ENCODE peak calls at places on chromosome 4, in five cellular contexts. One of them, this sample, is unnamed.

GRCh38 chr4:42397635-42398447 is 553 bp downstream of the SHISA3 start:
- DNase-seq in WTC11: no peak
- DNase-seq in DND-41: no peak
- DNase-seq in sigmoid colon: no peak
- DNase-seq in left ventricle myocardium inferior: peak
- DNase-seq in this sample: no peak

GRCh38 chr4:159384017-159384416 is 281.1 kb downstream of the RAPGEF2 start:
- DNase-seq in WTC11: no peak
- DNase-seq in sigmoid colon: no peak
- DNase-seq in DND-41: no peak
- DNase-seq in left ventricle myocardium inferior: no peak
- DNase-seq in this sample: no peak

GRCh38 chr4:98289375-98289774 is 28.2 kb downstream of the RAP1GDS1 start:
- DNase-seq in DND-41: no peak
- DNase-seq in left ventricle myocardium inferior: no peak
- DNase-seq in sigmoid colon: no peak
- DNase-seq in WTC11: no peak
- DNase-seq in this sample: no peak

GRCh38 chr4:8281519-8282133 is 12.1 kb downstream of the HTRA3 start:
- DNase-seq in DND-41: no peak
- DNase-seq in sigmoid colon: peak
- DNase-seq in WTC11: no peak
- DNase-seq in left ventricle myocardium inferior: peak
- DNase-seq in this sample: peak

GRCh38 chr4:8410641-8411271 is 29.8 kb downstream of the ACOX3 start:
- DNase-seq in WTC11: peak
- DNase-seq in left ventricle myocardium inferior: peak
- DNase-seq in DND-41: peak
- DNase-seq in sigmoid colon: no peak
- DNase-seq in this sample: peak

GRCh38 chr4:89658701-89659024 is 178.3 kb downstream of the SNCA start:
- DNase-seq in left ventricle myocardium inferior: no peak
- DNase-seq in DND-41: no peak
- DNase-seq in WTC11: no peak
- DNase-seq in sigmoid colon: no peak
- DNase-seq in this sample: no peak

GRCh38 chr4:28296239-28296638 is 1435.6 kb downstream of the STIM2 start:
- DNase-seq in DND-41: no peak
- DNase-seq in left ventricle myocardium inferior: no peak
- DNase-seq in WTC11: no peak
- DNase-seq in sigmoid colon: no peak
- DNase-seq in this sample: no peak

GRCh38 chr4:86043755-86044592 is 315.9 kb downstream of the MAPK10 start:
- DNase-seq in DND-41: peak
- DNase-seq in sigmoid colon: no peak
- DNase-seq in left ventricle myocardium inferior: no peak
- DNase-seq in WTC11: no peak
- DNase-seq in this sample: no peak

GRCh38 chr4:70721747-70722146 is at the start of gene RUFY3:
- DNase-seq in WTC11: no peak
- DNase-seq in DND-41: peak
- DNase-seq in left ventricle myocardium inferior: no peak
- DNase-seq in sigmoid colon: peak
- DNase-seq in this sample: peak

GRCh38 chr4:24657768-24658617 is 73.6 kb upstream of the DHX15 start:
- DNase-seq in WTC11: no peak
- DNase-seq in sigmoid colon: no peak
- DNase-seq in DND-41: peak
- DNase-seq in left ventricle myocardium inferior: peak
- DNase-seq in this sample: no peak

GRCh38 chr4:60726779-60727178 is 473.3 kb upstream of the ADGRL3 start:
- DNase-seq in WTC11: no peak
- DNase-seq in left ventricle myocardium inferior: no peak
- DNase-seq in sigmoid colon: no peak
- DNase-seq in DND-41: no peak
- DNase-seq in this sample: no peak

GRCh38 chr4:41257257-41257900 is 651 bp downstream of the UCHL1 start:
- DNase-seq in WTC11: peak
- DNase-seq in DND-41: no peak
- DNase-seq in sigmoid colon: peak
- DNase-seq in left ventricle myocardium inferior: peak
- DNase-seq in this sample: peak

GRCh38 chr4:153950100-153950979 is 161.5 kb upstream of the SFRP2 start:
- DNase-seq in sigmoid colon: no peak
- DNase-seq in WTC11: no peak
- DNase-seq in left ventricle myocardium inferior: no peak
- DNase-seq in DND-41: peak
- DNase-seq in this sample: no peak

GRCh38 chr4:33297091-33297490 is 2576.9 kb downstream of the PCDH7 start:
- DNase-seq in DND-41: no peak
- DNase-seq in left ventricle myocardium inferior: no peak
- DNase-seq in WTC11: no peak
- DNase-seq in sigmoid colon: no peak
- DNase-seq in this sample: no peak
- TF ChIP-seq CTCF in DND-41: no peak
- TF ChIP-seq CTCF in left ventricle myocardium inferior: no peak
- TF ChIP-seq CTCF in WTC11: no peak
- TF ChIP-seq CTCF in sigmoid colon: no peak
- TF ChIP-seq CTCF in this sample: no peak

DNA sequence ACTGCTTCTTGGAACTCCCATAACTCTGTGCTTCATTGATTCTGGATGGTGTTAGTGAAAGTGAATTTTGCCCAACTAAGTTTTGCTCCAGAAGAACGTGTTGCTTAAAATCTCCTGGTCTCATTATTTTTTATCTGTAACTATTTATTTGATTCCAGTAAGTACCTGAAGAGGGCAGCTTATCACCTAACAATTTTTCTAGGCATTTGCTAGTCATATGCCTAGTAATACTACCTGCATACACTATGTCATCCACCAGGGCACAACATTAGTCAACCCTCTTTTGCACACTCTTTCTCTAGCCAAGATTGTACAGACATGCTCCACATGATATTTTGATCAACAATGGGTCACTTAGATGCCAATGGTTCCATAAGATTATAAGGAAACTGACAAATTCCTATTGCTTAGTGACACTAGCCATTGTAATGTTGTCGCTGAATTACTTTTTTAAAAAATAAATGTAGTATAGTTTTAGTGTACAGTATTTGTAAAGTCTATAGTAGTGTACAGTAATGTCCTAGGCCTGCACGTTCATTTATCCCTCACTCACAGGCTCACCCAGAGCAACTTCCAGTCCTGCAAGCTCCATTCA is 499.9 kb upstream of the AADAT start:
- DNase-seq in sigmoid colon: no peak
- DNase-seq in WTC11: no peak
- DNase-seq in left ventricle myocardium inferior: no peak
- DNase-seq in DND-41: no peak
- DNase-seq in this sample: no peak
- TF ChIP-seq CTCF in sigmoid colon: no peak
- TF ChIP-seq CTCF in WTC11: no peak
- TF ChIP-seq CTCF in left ventricle myocardium inferior: no peak
- TF ChIP-seq CTCF in DND-41: peak
- TF ChIP-seq CTCF in this sample: no peak

DNA sequence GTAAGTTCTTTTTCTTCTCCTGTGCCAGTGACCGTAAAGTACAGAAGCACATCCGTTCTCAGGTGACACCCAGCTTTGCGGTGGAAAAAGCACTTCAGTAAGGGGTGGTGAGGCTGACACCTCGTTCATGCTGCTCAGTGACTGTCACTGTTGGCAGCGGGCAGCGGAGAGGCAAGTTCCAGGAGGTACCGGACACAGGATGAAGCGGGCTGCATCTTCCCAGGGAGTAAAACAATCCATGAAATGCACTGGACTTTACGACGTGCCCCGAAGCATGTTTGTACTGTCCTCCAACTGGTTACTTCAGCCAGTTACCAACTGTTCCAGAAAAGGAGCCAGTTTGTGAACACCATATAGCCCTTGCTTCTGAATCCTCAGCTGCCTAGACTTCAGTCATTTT is 110.7 kb downstream of the ZNF827 start:
- DNase-seq in DND-41: no peak
- DNase-seq in WTC11: no peak
- DNase-seq in left ventricle myocardium inferior: no peak
- DNase-seq in sigmoid colon: no peak
- DNase-seq in this sample: no peak
- TF ChIP-seq CTCF in DND-41: no peak
- TF ChIP-seq CTCF in WTC11: no peak
- TF ChIP-seq CTCF in left ventricle myocardium inferior: no peak
- TF ChIP-seq CTCF in sigmoid colon: no peak
- TF ChIP-seq CTCF in this sample: no peak

GRCh38 chr4:129043523-129043922 is 49.8 kb downstream of the SCLT1 start:
- DNase-seq in DND-41: no peak
- DNase-seq in sigmoid colon: no peak
- DNase-seq in WTC11: no peak
- DNase-seq in left ventricle myocardium inferior: no peak
- DNase-seq in this sample: no peak
- TF ChIP-seq CTCF in DND-41: peak
- TF ChIP-seq CTCF in sigmoid colon: no peak
- TF ChIP-seq CTCF in WTC11: no peak
- TF ChIP-seq CTCF in left ventricle myocardium inferior: peak
- TF ChIP-seq CTCF in this sample: no peak

DNA sequence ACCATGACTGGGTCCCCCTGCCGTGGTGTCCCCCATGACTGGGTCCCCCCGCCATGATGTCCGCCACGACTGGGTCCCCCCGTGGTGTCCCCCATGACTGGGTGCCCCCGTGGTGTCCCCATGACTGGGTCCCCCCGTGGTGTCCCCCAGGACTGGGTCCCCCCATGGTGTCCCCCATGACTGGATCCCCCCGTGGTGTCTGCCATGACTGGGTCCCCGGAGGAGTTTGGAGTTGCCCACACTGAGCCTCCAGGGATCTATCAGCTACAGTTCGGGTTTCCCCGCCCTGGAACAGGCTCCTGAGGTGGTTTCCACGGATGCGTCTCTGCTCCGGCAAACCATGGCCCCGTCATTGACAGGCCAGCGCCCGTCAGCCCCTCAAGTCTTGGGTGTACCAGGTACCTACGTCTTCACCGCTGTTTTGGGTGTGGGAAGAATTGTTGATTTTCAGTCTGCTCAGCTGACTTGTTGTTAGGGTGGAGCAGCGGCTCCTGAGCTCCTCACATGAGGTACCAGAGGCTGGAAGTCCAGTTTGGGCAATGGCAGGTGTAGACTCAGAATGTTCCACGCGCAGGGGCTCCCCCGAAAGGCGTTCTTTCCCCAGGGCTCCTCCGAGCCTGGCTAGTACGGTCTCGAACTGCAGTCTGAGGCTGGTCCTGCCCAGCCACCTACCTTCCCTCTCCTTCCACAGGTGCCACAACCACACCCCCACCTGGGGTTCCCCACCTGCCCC is 8.3 kb upstream of the PDE6B start:
- DNase-seq in left ventricle myocardium inferior: no peak
- DNase-seq in sigmoid colon: no peak
- DNase-seq in DND-41: no peak
- DNase-seq in WTC11: no peak
- DNase-seq in this sample: no peak
- TF ChIP-seq CTCF in left ventricle myocardium inferior: no peak
- TF ChIP-seq CTCF in sigmoid colon: no peak
- TF ChIP-seq CTCF in DND-41: no peak
- TF ChIP-seq CTCF in WTC11: no peak
- TF ChIP-seq CTCF in this sample: no peak

GRCh38 chr4:152784490-152785195 is 4.9 kb downstream of the ARFIP1 start:
- DNase-seq in left ventricle myocardium inferior: no peak
- DNase-seq in WTC11: no peak
- DNase-seq in sigmoid colon: no peak
- DNase-seq in DND-41: no peak
- DNase-seq in this sample: no peak
- TF ChIP-seq CTCF in left ventricle myocardium inferior: no peak
- TF ChIP-seq CTCF in WTC11: no peak
- TF ChIP-seq CTCF in sigmoid colon: no peak
- TF ChIP-seq CTCF in DND-41: peak
- TF ChIP-seq CTCF in this sample: no peak

GRCh38 chr4:1856071-1856919 is at the start of gene LETM1:
- DNase-seq in DND-41: peak
- DNase-seq in WTC11: peak
- DNase-seq in sigmoid colon: peak
- DNase-seq in left ventricle myocardium inferior: peak
- DNase-seq in this sample: peak
- TF ChIP-seq CTCF in DND-41: peak
- TF ChIP-seq CTCF in WTC11: no peak
- TF ChIP-seq CTCF in sigmoid colon: peak
- TF ChIP-seq CTCF in left ventricle myocardium inferior: peak
- TF ChIP-seq CTCF in this sample: no peak

DNA sequence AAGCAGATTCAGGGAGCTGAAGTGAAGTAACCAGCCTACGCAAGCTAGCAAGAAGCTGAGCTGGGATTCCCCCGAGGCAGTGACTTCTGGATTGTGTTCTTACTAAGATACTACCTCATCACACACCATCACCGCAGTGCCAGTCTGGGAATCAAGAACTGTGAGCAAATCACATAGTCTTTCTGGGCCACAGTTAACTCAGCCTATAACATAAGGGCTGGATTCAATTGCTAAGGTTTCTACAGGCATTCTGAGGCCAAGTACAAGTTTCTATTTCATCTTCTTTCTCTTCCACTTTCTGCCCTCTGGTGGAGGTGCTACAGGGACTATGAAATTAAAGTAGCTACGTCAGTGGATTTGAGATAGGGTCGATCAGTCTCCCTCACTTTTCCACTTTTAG is 1.4 kb upstream of the CORIN start:
- DNase-seq in sigmoid colon: no peak
- DNase-seq in DND-41: no peak
- DNase-seq in left ventricle myocardium inferior: no peak
- DNase-seq in WTC11: no peak
- DNase-seq in this sample: no peak
- TF ChIP-seq CTCF in sigmoid colon: no peak
- TF ChIP-seq CTCF in DND-41: peak
- TF ChIP-seq CTCF in left ventricle myocardium inferior: peak
- TF ChIP-seq CTCF in WTC11: no peak
- TF ChIP-seq CTCF in this sample: no peak

GRCh38 chr4:151744614-151745013 is 16.2 kb downstream of the GATB start:
- DNase-seq in WTC11: no peak
- DNase-seq in left ventricle myocardium inferior: no peak
- DNase-seq in DND-41: no peak
- DNase-seq in sigmoid colon: no peak
- DNase-seq in this sample: no peak

GRCh38 chr4:151743894-151744293 is 16.9 kb downstream of the GATB start:
- DNase-seq in left ventricle myocardium inferior: no peak
- DNase-seq in sigmoid colon: no peak
- DNase-seq in WTC11: no peak
- DNase-seq in DND-41: no peak
- DNase-seq in this sample: no peak

GRCh38 chr4:151745727-151746231 is 15.0 kb downstream of the GATB start:
- DNase-seq in WTC11: no peak
- DNase-seq in left ventricle myocardium inferior: no peak
- DNase-seq in DND-41: no peak
- DNase-seq in sigmoid colon: no peak
- DNase-seq in this sample: no peak

GRCh38 chr4:151739118-151739517 is 21.7 kb downstream of the GATB start:
- DNase-seq in DND-41: no peak
- DNase-seq in sigmoid colon: no peak
- DNase-seq in left ventricle myocardium inferior: no peak
- DNase-seq in WTC11: no peak
- DNase-seq in this sample: no peak

GRCh38 chr4:151743128-151743854 is 17.5 kb downstream of the GATB start:
- DNase-seq in WTC11: no peak
- DNase-seq in sigmoid colon: no peak
- DNase-seq in DND-41: no peak
- DNase-seq in left ventricle myocardium inferior: no peak
- DNase-seq in this sample: no peak
- TF ChIP-seq CTCF in WTC11: no peak
- TF ChIP-seq CTCF in sigmoid colon: no peak
- TF ChIP-seq CTCF in DND-41: peak
- TF ChIP-seq CTCF in left ventricle myocardium inferior: no peak
- TF ChIP-seq CTCF in this sample: no peak

This sample was measured in ovary.